ENCODE peak calls at places on chromosome 19, in five cellular contexts. W is IMR-90, D is K562, F is HepG2, G is GM12878. P is an unnamed sample.

GRCh38 chr19:485583-486236 is 10.6 kb upstream of the MADCAM1 start:
- DNase-seq in W (no peak), D (no peak), F (peak; percentile 88), G (no peak), P (peak; percentile 12)

GRCh38 chr19:30167206-30167903 is 204.8 kb upstream of the ZNF536 start:
- DNase-seq in W (no peak), D (no peak), F (no peak), G (no peak), P (no peak)

GRCh38 chr19:47761566-47761965 is 16.2 kb downstream of the NOP53 start:
- DNase-seq in W (no peak), D (no peak), F (no peak), G (no peak), P (no peak)

GRCh38 chr19:3095375-3096191 is 1.4 kb downstream of the GNA11 start:
- DNase-seq in W (no peak), D (no peak), F (peak; percentile 62), G (no peak), P (no peak)

GRCh38 chr19:41848666-41849065 is 3.8 kb downstream of the DMRTC2 start:
- DNase-seq in W (no peak), D (no peak), F (no peak), G (no peak), P (no peak)

GRCh38 chr19:2549701-2550191 is 73.8 kb downstream of the GADD45B start:
- DNase-seq in W (peak; percentile 88), D (no peak), F (no peak), G (no peak), P (no peak)

GRCh38 chr19:48614436-48615144 is at the start of gene FAM83E:
- DNase-seq in W (no peak), D (peak; percentile 61), F (no peak), G (no peak), P (no peak)

GRCh38 chr19:1560281-1560882 is 7.7 kb downstream of the MEX3D start:
- DNase-seq in W (no peak), D (no peak), F (no peak), G (no peak), P (no peak)

GRCh38 chr19:34508540-34508939 is 27.0 kb downstream of the WTIP start:
- DNase-seq in W (no peak), D (peak; percentile 49), F (no peak), G (no peak), P (peak; percentile 44)

GRCh38 chr19:49656456-49657109 is 9.1 kb downstream of the IRF3 start:
- DNase-seq in W (no peak), D (no peak), F (no peak), G (no peak), P (no peak)

GRCh38 chr19:49657493-49658138 is 8.0 kb downstream of the IRF3 start:
- DNase-seq in W (no peak), D (no peak), F (no peak), G (no peak), P (no peak)

GRCh38 chr19:49660338-49660961 is 5.2 kb downstream of the IRF3 start:
- DNase-seq in W (no peak), D (no peak), F (no peak), G (no peak), P (no peak)

GRCh38 chr19:49658139-49658517 is 7.5 kb downstream of the IRF3 start:
- DNase-seq in W (no peak), D (no peak), F (no peak), G (no peak), P (no peak)

DNA sequence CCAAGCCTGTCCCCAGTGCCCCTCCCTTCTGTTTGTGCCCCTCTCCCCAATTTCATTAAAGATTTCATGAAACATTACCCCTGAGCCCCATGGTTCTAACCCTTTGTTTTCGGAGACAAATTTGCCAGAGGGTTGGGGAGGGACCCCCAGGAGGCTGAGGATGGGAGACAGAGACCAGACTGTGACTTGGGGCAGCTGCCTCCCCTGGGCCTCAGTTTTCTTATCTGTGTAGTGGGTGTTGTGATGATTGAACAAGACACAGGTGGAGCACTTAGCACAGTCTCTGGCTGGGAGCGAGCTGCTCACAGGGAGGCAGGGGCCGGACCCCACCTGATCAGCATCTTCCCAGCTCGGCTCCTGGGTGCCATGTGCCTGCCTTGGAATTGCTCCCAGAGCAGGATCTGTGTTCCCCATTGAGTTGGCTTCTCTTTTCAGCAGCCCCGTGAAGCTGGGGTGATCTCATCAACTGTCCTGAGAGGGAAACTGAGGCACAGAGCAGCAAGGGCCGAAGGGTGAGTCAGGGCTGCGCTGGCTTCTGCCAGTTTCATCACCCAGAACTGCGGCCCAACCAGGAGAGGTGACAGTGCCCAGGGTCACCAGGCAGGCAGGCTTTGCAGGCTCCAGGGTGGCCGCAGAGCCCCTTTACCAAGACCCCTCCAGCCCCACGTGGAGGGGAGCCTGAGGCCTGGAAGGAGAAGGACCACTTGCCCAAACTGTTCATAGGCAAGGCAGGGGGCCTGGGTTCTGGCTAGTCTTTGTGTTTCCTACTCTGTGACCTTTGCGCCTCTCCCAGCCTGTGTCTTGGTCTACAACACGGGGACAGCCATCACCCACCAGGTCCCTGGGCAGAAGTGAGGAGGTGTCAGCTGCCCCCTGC is 6.9 kb downstream of the IRF3 start:
- DNase-seq in W (no peak), D (no peak), F (no peak), G (no peak), P (no peak)
- TF ChIP-seq MXI1 in W (no peak), D (no peak), F (no peak), G (no peak), P (no peak)

GRCh38 chr19:19491321-19492025 is 23.9 kb downstream of the TSSK6 start:
- DNase-seq in W (no peak), D (no peak), F (no peak), G (no peak), P (no peak)
- TF ChIP-seq MXI1 in W (no peak), D (no peak), F (no peak), G (no peak), P (no peak)

GRCh38 chr19:17052439-17052838 is 22.8 kb downstream of the HAUS8 start:
- DNase-seq in W (peak; percentile 59), D (peak; percentile 39), F (no peak), G (no peak), P (peak; percentile 62)
- TF ChIP-seq MXI1 in W (no peak), D (no peak), F (no peak), G (no peak), P (no peak)

DNA sequence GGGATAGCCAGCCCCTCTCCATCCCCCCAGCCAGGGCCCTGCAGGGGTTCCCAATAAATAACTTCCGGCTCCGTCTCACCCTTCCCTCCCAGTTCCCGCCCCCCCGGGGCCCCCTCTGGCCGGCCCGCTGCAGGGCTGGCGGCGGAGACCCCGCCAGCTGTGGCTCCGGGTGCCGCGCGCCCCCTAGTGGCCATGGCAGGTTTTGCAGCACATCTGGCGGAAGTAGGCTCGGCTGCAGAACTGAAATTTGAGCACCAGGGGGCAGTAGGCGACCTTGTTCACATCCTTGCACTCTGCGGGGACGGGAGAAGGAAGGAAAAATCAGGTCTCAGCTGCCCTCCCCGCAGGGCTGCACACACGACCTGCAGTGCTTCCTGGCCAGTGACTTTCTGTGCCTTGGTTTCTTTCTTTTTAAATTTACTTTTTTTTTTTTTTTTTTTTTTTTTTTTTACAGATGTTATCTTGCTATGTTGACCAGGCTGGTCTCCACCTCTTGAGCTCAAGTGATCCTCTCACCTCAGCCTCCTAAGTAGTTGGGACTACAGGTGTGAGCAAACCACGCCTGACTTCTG is 3.6 kb upstream of the MYO1F start:
- DNase-seq in W (peak; percentile 66), D (peak; percentile 87), F (peak; percentile 63), G (no peak), P (peak; percentile 90)
- TF ChIP-seq MXI1 in W (no peak), D (no peak), F (no peak), G (no peak), P (no peak)

GRCh38 chr19:13014101-13014920 is 19.0 kb downstream of the NFIX start:
- DNase-seq in W (no peak), D (peak; percentile 16), F (no peak), G (no peak), P (no peak)
- TF ChIP-seq MXI1 in W (no peak), D (no peak), F (no peak), G (no peak), P (no peak)

GRCh38 chr19:32223595-32224370 is 121.6 kb upstream of the ZNF507 start:
- DNase-seq in W (no peak), D (no peak), F (no peak), G (no peak), P (peak; percentile 30)

GRCh38 chr19:32223106-32223505 is 122.3 kb upstream of the ZNF507 start:
- DNase-seq in W (no peak), D (no peak), F (no peak), G (no peak), P (no peak)

GRCh38 chr19:32224371-32225244 is 120.8 kb upstream of the ZNF507 start:
- DNase-seq in W (peak; percentile 15), D (peak; percentile 88), F (peak; percentile 21), G (no peak), P (peak; percentile 94)

GRCh38 chr19:32220951-32221350 is 124.5 kb upstream of the ZNF507 start:
- DNase-seq in W (no peak), D (no peak), F (no peak), G (no peak), P (no peak)

GRCh38 chr19:32222594-32222993 is 122.8 kb upstream of the ZNF507 start:
- DNase-seq in W (no peak), D (no peak), F (no peak), G (no peak), P (no peak)
- TF ChIP-seq MXI1 in W (no peak), D (no peak), F (no peak), G (no peak), P (no peak)

P was measured in SK-N-SH.